ENCODE peak calls at places on chromosomes 11 and 22, in four cellular contexts. L is HepG2, B is K562, V is GM12878. E is an unnamed sample.

GRCh38 chr11:109320595-109320994 is 101.4 kb upstream of the C11orf87 start:
- DNase-seq in L (no peak), B (no peak), V (no peak), E (no peak)

GRCh38 chr11:11416917-11417316 is 63.9 kb upstream of the CSNK2A3 start:
- DNase-seq in L (no peak), B (no peak), V (no peak), E (no peak)

GRCh38 chr11:13062115-13062514 is 53.0 kb downstream of the RASSF10 start:
- DNase-seq in L (no peak), B (no peak), V (no peak), E (no peak)

GRCh38 chr11:84819128-84819527 is 808.0 kb downstream of the DLG2 start:
- DNase-seq in L (no peak), B (no peak), V (no peak), E (no peak)

GRCh38 chr11:64180871-64181270 is 5.1 kb upstream of the STIP1 start:
- DNase-seq in L (no peak), B (no peak), V (no peak), E (no peak)

GRCh38 chr22:49186756-49187155 is 640.9 kb downstream of the BRD1 start:
- DNase-seq in L (no peak), B (no peak), V (no peak), E (no peak)

GRCh38 chr11:6610591-6610990 is 1.4 kb downstream of the TAF10 start:
- DNase-seq in L (no peak), B (no peak), V (no peak), E (no peak)

GRCh38 chr11:119416606-119417580 is 6.1 kb downstream of the THY1 start:
- DNase-seq in L (no peak), B (no peak), V (no peak), E (no peak)

GRCh38 chr11:24683578-24683977 is 186.7 kb downstream of the LUZP2 start:
- DNase-seq in L (no peak), B (no peak), V (no peak), E (no peak)

GRCh38 chr11:124798991-124799383 is 1.2 kb downstream of the MSANTD2 start:
- DNase-seq in L (no peak), B (no peak), V (no peak), E (peak)

GRCh38 chr22:20422965-20423635 is 14.5 kb downstream of the SCARF2 start:
- DNase-seq in L (no peak), B (no peak), V (no peak), E (no peak)

GRCh38 chr22:42830161-42830560 is 26.9 kb downstream of the ARFGAP3 start:
- DNase-seq in L (no peak), B (no peak), V (no peak), E (no peak)

GRCh38 chr22:26979294-26979693 is 321.9 kb downstream of the MIAT start:
- DNase-seq in L (no peak), B (no peak), V (no peak), E (no peak)

GRCh38 chr11:103420593-103420992 is 311.4 kb downstream of the DYNC2H1 start:
- DNase-seq in L (no peak), B (no peak), V (no peak), E (no peak)

GRCh38 chr11:2928605-2929510 is at the start of gene PHLDA2:
- DNase-seq in L (no peak), B (peak), V (no peak), E (peak)

GRCh38 chr22:46965552-46966494 is 203.4 kb downstream of the TBC1D22A start:
- DNase-seq in L (no peak), B (no peak), V (no peak), E (no peak)

GRCh38 chr22:23796461-23796860 is 9.7 kb downstream of the SMARCB1 start:
- DNase-seq in L (no peak), B (no peak), V (no peak), E (no peak)

GRCh38 chr11:93329936-93330445 is 551 bp upstream of the DEUP1 start:
- DNase-seq in L (no peak), B (peak), V (no peak), E (no peak)

GRCh38 chr11:62632492-62632891 is 10.7 kb upstream of the B3GAT3 start:
- DNase-seq in L (no peak), B (no peak), V (no peak), E (no peak)

GRCh38 chr11:123704341-123704740 is 37.1 kb downstream of the ZNF202 start:
- DNase-seq in L (no peak), B (no peak), V (no peak), E (no peak)

GRCh38 chr11:108654994-108655631 is 9.8 kb upstream of the DDX10 start:
- DNase-seq in L (peak), B (peak), V (no peak), E (peak)

GRCh38 chr11:134181707-134182106 is 42.1 kb downstream of the NCAPD3 start:
- DNase-seq in L (no peak), B (no peak), V (no peak), E (no peak)

GRCh38 chr11:36817336-36817965 is 219.4 kb upstream of the RAG2 start:
- DNase-seq in L (no peak), B (no peak), V (no peak), E (no peak)

GRCh38 chr11:4979021-4979420 is 15.6 kb upstream of the OR51L1 start:
- DNase-seq in L (no peak), B (no peak), V (no peak), E (no peak)

GRCh38 chr11:129658558-129658882 is 157.1 kb upstream of the TMEM45B start:
- DNase-seq in L (no peak), B (no peak), V (no peak), E (no peak)

GRCh38 chr11:58919980-58920379 is 19.3 kb upstream of the GLYATL1 start:
- DNase-seq in L (no peak), B (no peak), V (no peak), E (no peak)

GRCh38 chr11:2700415-2701211 is 819 bp upstream of the KCNQ1OT1 start:
- DNase-seq in L (peak), B (peak), V (peak), E (peak)

GRCh38 chr11:122746050-122746478 is 90.5 kb downstream of the UBASH3B start:
- DNase-seq in L (no peak), B (no peak), V (peak), E (no peak)

GRCh38 chr11:2444301-2445106 is at the start of the genes KCNQ1 and TRPM5:
- DNase-seq in L (no peak), B (peak), V (no peak), E (peak)

GRCh38 chr11:46127150-46127638 is 5.9 kb upstream of the PHF21A start:
- DNase-seq in L (peak), B (peak), V (no peak), E (peak)

GRCh38 chr22:37627545-37627944 is 11.9 kb upstream of the SH3BP1 start:
- DNase-seq in L (no peak), B (no peak), V (no peak), E (no peak)

GRCh38 chr11:101960231-101960630 is 43.9 kb upstream of the ANGPTL5 start:
- DNase-seq in L (no peak), B (no peak), V (no peak), E (no peak)

GRCh38 chr11:4645974-4646373 is 2.2 kb downstream of the OR51E1 start:
- DNase-seq in L (no peak), B (no peak), V (no peak), E (no peak)

GRCh38 chr11:556175-556699 is 4.3 kb downstream of the LMNTD2 start:
- DNase-seq in L (no peak), B (no peak), V (no peak), E (no peak)

GRCh38 chr11:66336234-66337102 is at the start of gene RIN1:
- DNase-seq in L (peak), B (peak), V (peak), E (no peak)
- TF ChIP-seq BHLHE40 in L (peak), B (no peak), V (peak), E (no peak)

DNA sequence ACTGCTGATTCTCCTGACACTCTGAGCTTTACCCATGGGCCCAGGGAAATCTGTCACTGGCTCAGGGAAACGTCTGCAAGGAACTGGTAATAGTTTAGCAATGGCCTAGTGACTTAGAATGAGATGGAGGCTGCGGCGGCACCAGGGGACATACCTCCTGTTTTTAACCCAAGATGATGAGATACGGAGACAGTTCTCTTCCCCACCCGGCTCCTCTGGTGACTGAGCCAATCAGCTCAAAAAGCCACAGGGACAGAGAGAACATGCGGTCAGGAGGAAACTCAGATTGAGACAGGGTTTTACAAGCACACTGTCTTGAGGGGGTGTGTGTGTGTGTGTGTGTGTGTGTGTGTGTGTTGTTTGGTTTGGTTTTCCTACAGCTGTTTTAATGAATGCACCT is 246.0 kb downstream of the NTM start:
- DNase-seq in L (no peak), B (no peak), V (no peak), E (no peak)
- TF ChIP-seq SP1 in L (no peak), B (no peak), V (no peak), E (no peak)

GRCh38 chr11:34899633-34900016 is 16.6 kb downstream of the APIP start:
- DNase-seq in L (no peak), B (no peak), V (no peak), E (no peak)
- TF ChIP-seq TARDBP in L (no peak), B (no peak), V (no peak), E (no peak)

DNA sequence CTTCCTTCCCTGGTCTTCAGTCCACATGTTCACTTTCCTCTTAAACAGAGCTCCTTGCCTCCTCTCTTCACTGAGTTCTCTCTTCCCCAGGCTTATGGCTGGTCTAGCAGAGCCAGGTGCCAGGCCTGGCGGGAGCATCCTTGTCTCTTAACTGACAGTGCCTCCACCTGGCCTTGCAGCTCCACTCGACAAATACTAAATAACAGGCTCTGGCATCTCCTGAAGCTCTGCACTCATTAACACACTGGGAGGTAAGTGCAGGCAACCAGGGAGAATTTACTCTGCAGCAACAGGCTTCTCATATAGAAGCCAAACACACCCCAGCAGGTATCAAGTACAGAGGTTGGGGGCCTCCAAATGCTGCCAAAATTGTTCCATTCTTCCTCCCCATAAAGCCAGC is 438.1 kb downstream of the SOX6 start:
- DNase-seq in L (no peak), B (no peak), V (no peak), E (no peak)
- TF ChIP-seq BHLHE40 in L (no peak), B (no peak), V (no peak), E (no peak)

GRCh38 chr11:65663634-65664200 is 1.0 kb upstream of the RELA start:
- DNase-seq in L (no peak), B (peak), V (no peak), E (peak)
- TF ChIP-seq SP1 in L (no peak), B (no peak), V (no peak), E (no peak)

GRCh38 chr11:106986261-106986660 is 32.0 kb downstream of the GUCY1A2 start:
- DNase-seq in L (no peak), B (no peak), V (no peak), E (peak)
- TF ChIP-seq TARDBP in L (no peak), B (no peak), V (no peak), E (no peak)

GRCh38 chr11:70528046-70528793 is 129.9 kb downstream of the CTTN start:
- DNase-seq in L (no peak), B (no peak), V (no peak), E (no peak)

GRCh38 chr11:70528794-70529580 is 130.7 kb downstream of the CTTN start:
- DNase-seq in L (no peak), B (no peak), V (no peak), E (no peak)

GRCh38 chr11:70527046-70527395 is 128.7 kb downstream of the CTTN start:
- DNase-seq in L (no peak), B (no peak), V (no peak), E (no peak)

GRCh38 chr11:70526116-70527045 is 128.1 kb downstream of the CTTN start:
- DNase-seq in L (no peak), B (no peak), V (no peak), E (no peak)

GRCh38 chr11:70527429-70528045 is 129.2 kb downstream of the CTTN start:
- DNase-seq in L (no peak), B (no peak), V (no peak), E (no peak)
- TF ChIP-seq BHLHE40 in L (no peak), B (no peak), V (no peak), E (no peak)

GRCh38 chr11:69293087-69293486 is 868 bp upstream of the MYEOV start:
- DNase-seq in L (no peak), B (no peak), V (no peak), E (no peak)

GRCh38 chr11:69291459-69292110 is 2.4 kb upstream of the MYEOV start:
- DNase-seq in L (no peak), B (no peak), V (no peak), E (no peak)

GRCh38 chr11:69290791-69291190 is 3.2 kb upstream of the MYEOV start:
- DNase-seq in L (no peak), B (no peak), V (no peak), E (no peak)

GRCh38 chr11:69293819-69294505 is at the start of gene MYEOV:
- DNase-seq in L (peak), B (peak), V (peak), E (peak)

GRCh38 chr11:69292221-69292648 is 1.7 kb upstream of the MYEOV start:
- DNase-seq in L (no peak), B (peak), V (no peak), E (peak)
- TF ChIP-seq SP1 in L (no peak), B (peak), V (no peak), E (no peak)

E was measured in HEK293T.